ENCODE peak calls at places on chromosomes 7 and 10, in four cellular contexts. W, Y, H and M are unnamed samples.

GRCh38 chr10:74586088-74586585 is 240.3 kb upstream of the KAT6B start:
- DNase-seq in H (peak; percentile 32), W (peak; percentile 23), Y (no peak), M (peak; percentile 60)

GRCh38 chr7:33757050-33757449 is 148.3 kb upstream of the BMPER start:
- DNase-seq in W (no peak), Y (peak; percentile 87), H (no peak), M (no peak)

GRCh38 chr7:70668606-70669358 is 463.2 kb upstream of the GALNT17 start:
- DNase-seq in H (no peak), W (no peak), Y (no peak), M (no peak)

GRCh38 chr10:107280293-107280692 is 115.8 kb upstream of the SORCS1 start:
- DNase-seq in H (no peak), Y (no peak), W (no peak), M (no peak)

GRCh38 chr7:110587294-110587693 is 503.6 kb upstream of the LRRN3 start:
- DNase-seq in H (no peak), Y (no peak), W (no peak), M (no peak)

GRCh38 chr7:153190986-153191385 is 431.4 kb downstream of the ACTR3B start:
- DNase-seq in Y (no peak), H (no peak), W (no peak), M (no peak)

GRCh38 chr10:104342941-104343411 is 4.7 kb upstream of the ITPRIP start:
- DNase-seq in Y (no peak), H (no peak), W (no peak), M (no peak)

GRCh38 chr10:98621630-98622029 is 174.9 kb upstream of the HPS1 start:
- DNase-seq in H (no peak), W (no peak), Y (no peak), M (no peak)

GRCh38 chr10:53256623-53257022 is 484.0 kb upstream of the MBL2 start:
- DNase-seq in H (no peak), W (no peak), Y (no peak), M (no peak)

GRCh38 chr7:55155351-55156117 is 136.7 kb downstream of the EGFR start:
- DNase-seq in Y (no peak), W (no peak), H (no peak), M (no peak)

GRCh38 chr7:12091164-12091563 is 119.9 kb upstream of the TMEM106B start:
- DNase-seq in W (no peak), H (no peak), Y (no peak), M (no peak)

GRCh38 chr10:73641272-73642060 is at the start of gene MYOZ1:
- DNase-seq in W (no peak), Y (peak; percentile 64), H (peak; percentile 70), M (no peak)

GRCh38 chr10:110568055-110568735 is 700 bp downstream of the SMC3 start:
- DNase-seq in H (peak; percentile 62), W (peak; percentile 42), Y (peak; percentile 42), M (peak; percentile 40)

GRCh38 chr7:139618482-139619366 is 95.2 kb downstream of the CLEC2L start:
- DNase-seq in Y (peak; percentile 76), W (peak; percentile 14), H (peak; percentile 70), M (peak; percentile 21)

GRCh38 chr7:6615853-6616555 is 594 bp downstream of the ZNF853 start:
- DNase-seq in Y (no peak), W (no peak), H (peak; percentile 31), M (no peak)

GRCh38 chr10:131831561-131831960 is 69.2 kb upstream of the PPP2R2D start:
- DNase-seq in H (no peak), Y (no peak), W (no peak), M (no peak)

GRCh38 chr10:113764598-113764997 is 13.1 kb downstream of the PLEKHS1 start:
- DNase-seq in H (no peak), Y (no peak), W (no peak), M (no peak)

GRCh38 chr10:63068246-63068645 is 64.9 kb upstream of the NRBF2 start:
- DNase-seq in H (peak; percentile 61), W (no peak), Y (no peak), M (no peak)

GRCh38 chr7:83119002-83119358 is 43.7 kb downstream of the PCLO start:
- DNase-seq in W (no peak), Y (no peak), H (no peak), M (no peak)

GRCh38 chr7:21113609-21114416 is 314.1 kb upstream of the SP4 start:
- DNase-seq in W (no peak), Y (no peak), H (no peak), M (no peak)

GRCh38 chr10:79146611-79147130 is 77.9 kb downstream of the ZMIZ1 start:
- DNase-seq in W (peak; percentile 15), H (no peak), Y (peak; percentile 40), M (no peak)

GRCh38 chr7:142960955-142961512 is 1.1 kb downstream of the KEL start:
- DNase-seq in W (no peak), Y (no peak), H (no peak), M (no peak)

GRCh38 chr7:142632291-142633134 is 116.8 kb upstream of the PRSS1 start:
- DNase-seq in W (peak; percentile 21), H (peak; percentile 89), Y (peak; percentile 84), M (peak; percentile 63)

GRCh38 chr10:97013983-97014382 is 171.8 kb downstream of the SLIT1 start:
- DNase-seq in Y (no peak), W (no peak), H (no peak), M (no peak)